ENCODE peak calls at places on chromosomes 12 and 14, in four cellular contexts. U, S, C and Z are unnamed samples.

GRCh38 chr12:13178568-13179158 is 17.9 kb upstream of the EMP1 start:
- DNase-seq in C (no peak), S (no peak), U (no peak), Z (no peak)

GRCh38 chr14:77296155-77296554 is 24.5 kb downstream of the POMT2 start:
- DNase-seq in U (no peak), C (no peak), S (no peak), Z (no peak)

GRCh38 chr12:2681426-2682205 is 113.2 kb upstream of the FKBP4 start:
- DNase-seq in S (no peak), C (no peak), U (no peak), Z (no peak)

GRCh38 chr14:34179723-34180122 is 228.8 kb upstream of the EGLN3 start:
- DNase-seq in C (no peak), U (no peak), S (no peak), Z (no peak)

GRCh38 chr12:13167226-13167625 is 29.3 kb upstream of the EMP1 start:
- DNase-seq in U (no peak), C (no peak), S (no peak), Z (no peak)

GRCh38 chr14:94364037-94364436 is 24.4 kb downstream of the SERPINA1 start:
- DNase-seq in U (no peak), C (no peak), S (no peak), Z (no peak)

GRCh38 chr12:992647-993046 is 1.6 kb downstream of the ERC1 start:
- DNase-seq in C (no peak), S (no peak), U (no peak), Z (no peak)

GRCh38 chr12:89349814-89350213 is 2.5 kb downstream of the DUSP6 start:
- DNase-seq in S (no peak), U (no peak), C (no peak), Z (no peak)

GRCh38 chr12:55720894-55721444 is 776 bp downstream of the RDH5 start:
- DNase-seq in S (peak; percentile 55), U (peak; percentile 56), C (no peak), Z (no peak)

GRCh38 chr12:12693111-12693671 is 2.8 kb downstream of the GPR19 start:
- DNase-seq in S (no peak), C (peak; percentile 77), U (no peak), Z (no peak)

GRCh38 chr12:115097406-115097805 is 413.4 kb upstream of the TBX3 start:
- DNase-seq in C (no peak), U (no peak), S (no peak), Z (no peak)

GRCh38 chr12:75900781-75901254 is 130.8 kb downstream of the PHLDA1 start:
- DNase-seq in U (no peak), C (no peak), S (peak; percentile 94), Z (no peak)

GRCh38 chr12:116975779-116976393 is 65.1 kb downstream of the FBXW8 start:
- DNase-seq in U (no peak), S (no peak), C (no peak), Z (no peak)

GRCh38 chr14:89907655-89908054 is 46.9 kb downstream of the EFCAB11 start:
- DNase-seq in U (no peak), C (no peak), S (no peak), Z (no peak)

GRCh38 chr14:104973215-104974145 is 4.7 kb downstream of the AHNAK2 start:
- DNase-seq in C (no peak), S (no peak), U (no peak), Z (no peak)

GRCh38 chr12:19230896-19231295 is 101.4 kb downstream of the PLEKHA5 start:
- DNase-seq in S (no peak), C (no peak), U (no peak), Z (no peak)

GRCh38 chr12:18320036-18320617 is 58.8 kb downstream of the PIK3C2G start:
- DNase-seq in S (peak; percentile 74), U (peak; percentile 0), C (no peak), Z (peak; percentile 51)

GRCh38 chr14:31420013-31420318 is 384 bp downstream of the HEATR5A start:
- DNase-seq in U (peak; percentile 66), C (no peak), S (peak; percentile 90), Z (peak; percentile 37)

GRCh38 chr14:81137316-81137715 is 83.4 kb downstream of the GTF2A1 start:
- DNase-seq in S (no peak), U (no peak), C (no peak), Z (no peak)

GRCh38 chr12:125403145-125403789 is 338.0 kb downstream of the AACS start:
- DNase-seq in C (no peak), U (peak; percentile 58), S (peak; percentile 34), Z (peak; percentile 53)

GRCh38 chr12:42407306-42407705 is 81.3 kb downstream of the PPHLN1 start:
- DNase-seq in C (no peak), U (no peak), S (no peak), Z (no peak)

GRCh38 chr14:37721976-37722659 is 126.7 kb downstream of the TTC6 start:
- DNase-seq in U (no peak), C (no peak), S (peak; percentile 85), Z (no peak)

GRCh38 chr12:94545937-94546771 is 86.5 kb upstream of the CEP83 start:
- DNase-seq in S (peak; percentile 44), U (peak; percentile 56), C (peak; percentile 19), Z (peak; percentile 69)

GRCh38 chr12:55797068-55797467 is 20.5 kb downstream of the SARNP start:
- DNase-seq in S (peak; percentile 51), U (peak; percentile 61), C (no peak), Z (peak; percentile 55)

GRCh38 chr12:69732088-69732487 is 6.6 kb upstream of the RAB3IP start:
- DNase-seq in S (no peak), C (no peak), U (no peak), Z (no peak)

GRCh38 chr12:118360785-118361404 is 11.8 kb downstream of the TAOK3 start:
- DNase-seq in U (peak; percentile 36), S (no peak), C (no peak), Z (no peak)

GRCh38 chr12:46509135-46509534 is 136.6 kb upstream of the SLC38A2 start:
- DNase-seq in U (no peak), C (no peak), S (no peak), Z (no peak)

GRCh38 chr12:92745874-92746553 is 43.2 kb downstream of the PLEKHG7 start:
- DNase-seq in S (no peak), U (no peak), C (no peak), Z (no peak)

GRCh38 chr14:105538481-105539049 is 12.2 kb downstream of the TMEM121 start:
- DNase-seq in U (no peak), C (no peak), S (no peak), Z (no peak)

GRCh38 chr12:3600039-3600720 is 109.2 kb downstream of the PRMT8 start:
- DNase-seq in S (no peak), U (peak; percentile 70), C (no peak), Z (peak; percentile 15)

GRCh38 chr12:52032431-52032796 is 18.8 kb upstream of the NR4A1 start:
- DNase-seq in S (no peak), C (no peak), U (no peak), Z (no peak)

GRCh38 chr14:78135450-78135891 is 34.7 kb upstream of the NRXN3 start:
- DNase-seq in S (no peak), U (peak; percentile 16), C (no peak), Z (no peak)

GRCh38 chr12:64404470-64405446 is 566 bp downstream of the XPOT start:
- DNase-seq in U (peak; percentile 89), C (no peak), S (peak; percentile 71), Z (peak; percentile 48)

GRCh38 chr14:62251237-62251636 is 489.0 kb downstream of the SNAPC1 start:
- DNase-seq in U (no peak), S (peak; percentile 43), C (no peak), Z (no peak)

GRCh38 chr12:72197790-72198189 is 74.4 kb upstream of the TRHDE start:
- DNase-seq in S (no peak), U (no peak), C (no peak), Z (no peak)

GRCh38 chr12:106137456-106138278 is 1.1 kb downstream of the NUAK1 start:
- DNase-seq in S (no peak), C (no peak), U (no peak), Z (no peak)

GRCh38 chr12:92649511-92650227 is 53.1 kb upstream of the PLEKHG7 start:
- DNase-seq in C (peak; percentile 67), S (peak; percentile 59), U (peak; percentile 77), Z (peak; percentile 71)

GRCh38 chr14:91872011-91872476 is 4.7 kb upstream of the TC2N start:
- DNase-seq in C (peak; percentile 64), S (peak; percentile 8), U (no peak), Z (no peak)

GRCh38 chr12:130460611-130461478 is 123.2 kb downstream of the PIWIL1 start:
- DNase-seq in C (no peak), S (no peak), U (no peak), Z (no peak)

GRCh38 chr12:124386059-124386458 is 91.2 kb downstream of the RFLNA start:
- DNase-seq in C (no peak), U (no peak), S (no peak), Z (no peak)
- TF ChIP-seq FOXM1 in C (no peak), U (no peak), S (no peak), Z (no peak)

GRCh38 chr14:69363055-69363454 is 35.0 kb downstream of the ERH start:
- DNase-seq in C (no peak), U (peak; percentile 14), S (peak; percentile 6), Z (no peak)
- TF ChIP-seq FOXM1 in C (no peak), U (no peak), S (no peak), Z (no peak)

GRCh38 chr12:87704374-87704773 is 324.8 kb downstream of the C12orf50 start:
- DNase-seq in C (no peak), U (no peak), S (no peak), Z (no peak)
- TF ChIP-seq FOXM1 in C (no peak), U (no peak), S (no peak), Z (no peak)

DNA sequence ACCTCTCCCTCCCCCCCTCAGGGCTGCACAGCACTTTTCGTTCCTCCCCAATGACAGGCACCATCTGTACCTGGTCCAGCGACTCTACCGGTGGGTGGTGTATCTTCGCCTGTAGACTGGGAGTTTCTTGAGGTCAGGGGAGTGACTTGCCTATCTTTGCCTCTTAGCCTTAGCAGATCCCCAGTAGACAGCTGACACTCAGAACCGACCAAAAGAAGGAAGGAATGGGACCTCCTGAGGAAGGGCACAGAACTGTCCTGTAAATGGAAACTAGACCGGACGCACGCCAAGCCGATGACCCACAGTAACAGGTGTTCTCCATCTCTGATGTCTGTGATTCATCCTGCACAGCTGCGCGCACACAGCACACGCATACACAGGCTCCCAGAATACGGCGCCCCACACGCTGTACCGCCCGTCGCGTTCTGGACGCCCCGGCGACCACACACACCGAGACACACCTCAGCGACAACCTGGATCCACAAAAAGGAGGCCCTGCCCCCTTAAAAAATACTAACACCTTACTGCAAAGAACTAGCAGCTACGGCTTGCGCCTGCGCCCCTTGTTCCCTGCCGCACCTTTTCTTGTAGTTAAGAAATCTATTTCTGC is 673 bp upstream of the TTC9 start:
- DNase-seq in S (no peak), U (no peak), C (peak; percentile 60), Z (peak; percentile 30)
- TF ChIP-seq FOXM1 in S (no peak), U (no peak), C (no peak), Z (no peak)

GRCh38 chr14:68718033-68718725 is 74.7 kb downstream of the ZFP36L1 start:
- DNase-seq in C (no peak), S (no peak), U (no peak), Z (peak; percentile 30)
- TF ChIP-seq FOXM1 in C (no peak), S (no peak), U (no peak), Z (no peak)